ENCODE peak calls at places on chromosomes 2 and 18, in eight cellular contexts. One of them, this sample, is unnamed.
A peak's percentile ranks its signal among the peaks of the same experiment; 100 is the strongest.

GRCh38 chr2:188811522-188811921 is 162.7 kb upstream of the COL3A1 start:
- DNase-seq in stimulated activated CD8-positive, alpha-beta memory T cell treated with anti-CD3 and anti-CD28 coated beads, Interleukin-7, amount 100 ng/mL, for 24 hours: no peak
- DNase-seq in NCI-H1417: no peak
- DNase-seq in activated effector memory CD4-positive, alpha-beta T cell treated with anti-CD3 and anti-CD28 coated beads, Interleukin-2, amount 50 U/mL, for 16 hours: no peak
- DNase-seq in caudate nucleus: no peak
- DNase-seq in activated naive CD4-positive, alpha-beta T cell treated with anti-CD3 and anti-CD28 coated beads, Interleukin-2, amount 10 ng/mL, durations not matched to agents 7 days and 5 days: no peak
- DNase-seq in AG08396: no peak
- DNase-seq in endothelial cell: no peak
- DNase-seq in this sample: peak; percentile 45

GRCh38 chr2:63346441-63346840 is 241.8 kb downstream of the WDPCP start:
- DNase-seq in endothelial cell: no peak
- DNase-seq in activated naive CD4-positive, alpha-beta T cell treated with anti-CD3 and anti-CD28 coated beads, Interleukin-2, amount 10 ng/mL, durations not matched to agents 7 days and 5 days: no peak
- DNase-seq in caudate nucleus: no peak
- DNase-seq in stimulated activated CD8-positive, alpha-beta memory T cell treated with anti-CD3 and anti-CD28 coated beads, Interleukin-7, amount 100 ng/mL, for 24 hours: no peak
- DNase-seq in AG08396: no peak
- DNase-seq in NCI-H1417: no peak
- DNase-seq in activated effector memory CD4-positive, alpha-beta T cell treated with anti-CD3 and anti-CD28 coated beads, Interleukin-2, amount 50 U/mL, for 16 hours: no peak
- DNase-seq in this sample: no peak

GRCh38 chr2:40096360-40096759 is 317.3 kb upstream of the THUMPD2 start:
- DNase-seq in stimulated activated CD8-positive, alpha-beta memory T cell treated with anti-CD3 and anti-CD28 coated beads, Interleukin-7, amount 100 ng/mL, for 24 hours: no peak
- DNase-seq in activated naive CD4-positive, alpha-beta T cell treated with anti-CD3 and anti-CD28 coated beads, Interleukin-2, amount 10 ng/mL, durations not matched to agents 7 days and 5 days: no peak
- DNase-seq in caudate nucleus: no peak
- DNase-seq in AG08396: no peak
- DNase-seq in activated effector memory CD4-positive, alpha-beta T cell treated with anti-CD3 and anti-CD28 coated beads, Interleukin-2, amount 50 U/mL, for 16 hours: no peak
- DNase-seq in endothelial cell: no peak
- DNase-seq in NCI-H1417: no peak
- DNase-seq in this sample: peak; percentile 70

GRCh38 chr2:172995323-172996244 is 80.1 kb upstream of the MAP3K20 start:
- DNase-seq in activated effector memory CD4-positive, alpha-beta T cell treated with anti-CD3 and anti-CD28 coated beads, Interleukin-2, amount 50 U/mL, for 16 hours: no peak
- DNase-seq in endothelial cell: no peak
- DNase-seq in stimulated activated CD8-positive, alpha-beta memory T cell treated with anti-CD3 and anti-CD28 coated beads, Interleukin-7, amount 100 ng/mL, for 24 hours: no peak
- DNase-seq in caudate nucleus: no peak
- DNase-seq in AG08396: peak; percentile 66
- DNase-seq in activated naive CD4-positive, alpha-beta T cell treated with anti-CD3 and anti-CD28 coated beads, Interleukin-2, amount 10 ng/mL, durations not matched to agents 7 days and 5 days: no peak
- DNase-seq in NCI-H1417: no peak
- DNase-seq in this sample: peak; percentile 74

GRCh38 chr2:1137992-1138391 is 187.3 kb downstream of the SNTG2 start:
- DNase-seq in activated effector memory CD4-positive, alpha-beta T cell treated with anti-CD3 and anti-CD28 coated beads, Interleukin-2, amount 50 U/mL, for 16 hours: no peak
- DNase-seq in endothelial cell: no peak
- DNase-seq in AG08396: no peak
- DNase-seq in NCI-H1417: no peak
- DNase-seq in caudate nucleus: no peak
- DNase-seq in activated naive CD4-positive, alpha-beta T cell treated with anti-CD3 and anti-CD28 coated beads, Interleukin-2, amount 10 ng/mL, durations not matched to agents 7 days and 5 days: no peak
- DNase-seq in stimulated activated CD8-positive, alpha-beta memory T cell treated with anti-CD3 and anti-CD28 coated beads, Interleukin-7, amount 100 ng/mL, for 24 hours: no peak
- DNase-seq in this sample: no peak

GRCh38 chr2:120596990-120597594 is 138.6 kb upstream of the GLI2 start:
- DNase-seq in endothelial cell: no peak
- DNase-seq in stimulated activated CD8-positive, alpha-beta memory T cell treated with anti-CD3 and anti-CD28 coated beads, Interleukin-7, amount 100 ng/mL, for 24 hours: no peak
- DNase-seq in caudate nucleus: no peak
- DNase-seq in NCI-H1417: no peak
- DNase-seq in AG08396: peak; percentile 63
- DNase-seq in activated effector memory CD4-positive, alpha-beta T cell treated with anti-CD3 and anti-CD28 coated beads, Interleukin-2, amount 50 U/mL, for 16 hours: no peak
- DNase-seq in activated naive CD4-positive, alpha-beta T cell treated with anti-CD3 and anti-CD28 coated beads, Interleukin-2, amount 10 ng/mL, durations not matched to agents 7 days and 5 days: no peak
- DNase-seq in this sample: no peak

GRCh38 chr2:180519276-180519675 is 461.1 kb upstream of the UBE2E3 start:
- DNase-seq in activated effector memory CD4-positive, alpha-beta T cell treated with anti-CD3 and anti-CD28 coated beads, Interleukin-2, amount 50 U/mL, for 16 hours: no peak
- DNase-seq in activated naive CD4-positive, alpha-beta T cell treated with anti-CD3 and anti-CD28 coated beads, Interleukin-2, amount 10 ng/mL, durations not matched to agents 7 days and 5 days: no peak
- DNase-seq in AG08396: no peak
- DNase-seq in NCI-H1417: no peak
- DNase-seq in stimulated activated CD8-positive, alpha-beta memory T cell treated with anti-CD3 and anti-CD28 coated beads, Interleukin-7, amount 100 ng/mL, for 24 hours: no peak
- DNase-seq in endothelial cell: no peak
- DNase-seq in caudate nucleus: no peak
- DNase-seq in this sample: peak; percentile 37

GRCh38 chr2:158665536-158666302 is 129.4 kb upstream of the DAPL1 start:
- DNase-seq in activated naive CD4-positive, alpha-beta T cell treated with anti-CD3 and anti-CD28 coated beads, Interleukin-2, amount 10 ng/mL, durations not matched to agents 7 days and 5 days: no peak
- DNase-seq in caudate nucleus: no peak
- DNase-seq in AG08396: peak; percentile 24
- DNase-seq in endothelial cell: no peak
- DNase-seq in stimulated activated CD8-positive, alpha-beta memory T cell treated with anti-CD3 and anti-CD28 coated beads, Interleukin-7, amount 100 ng/mL, for 24 hours: no peak
- DNase-seq in NCI-H1417: no peak
- DNase-seq in activated effector memory CD4-positive, alpha-beta T cell treated with anti-CD3 and anti-CD28 coated beads, Interleukin-2, amount 50 U/mL, for 16 hours: no peak
- DNase-seq in this sample: peak; percentile 11

GRCh38 chr2:7525746-7526145 is 608.5 kb downstream of the RNF144A start:
- DNase-seq in activated effector memory CD4-positive, alpha-beta T cell treated with anti-CD3 and anti-CD28 coated beads, Interleukin-2, amount 50 U/mL, for 16 hours: no peak
- DNase-seq in NCI-H1417: no peak
- DNase-seq in stimulated activated CD8-positive, alpha-beta memory T cell treated with anti-CD3 and anti-CD28 coated beads, Interleukin-7, amount 100 ng/mL, for 24 hours: no peak
- DNase-seq in activated naive CD4-positive, alpha-beta T cell treated with anti-CD3 and anti-CD28 coated beads, Interleukin-2, amount 10 ng/mL, durations not matched to agents 7 days and 5 days: no peak
- DNase-seq in endothelial cell: no peak
- DNase-seq in AG08396: no peak
- DNase-seq in caudate nucleus: no peak
- DNase-seq in this sample: no peak

GRCh38 chr2:225165052-225165451 is 122.8 kb upstream of the DOCK10 start:
- DNase-seq in activated naive CD4-positive, alpha-beta T cell treated with anti-CD3 and anti-CD28 coated beads, Interleukin-2, amount 10 ng/mL, durations not matched to agents 7 days and 5 days: no peak
- DNase-seq in activated effector memory CD4-positive, alpha-beta T cell treated with anti-CD3 and anti-CD28 coated beads, Interleukin-2, amount 50 U/mL, for 16 hours: no peak
- DNase-seq in caudate nucleus: no peak
- DNase-seq in endothelial cell: no peak
- DNase-seq in stimulated activated CD8-positive, alpha-beta memory T cell treated with anti-CD3 and anti-CD28 coated beads, Interleukin-7, amount 100 ng/mL, for 24 hours: no peak
- DNase-seq in AG08396: peak; percentile 23
- DNase-seq in NCI-H1417: no peak
- DNase-seq in this sample: peak; percentile 51

GRCh38 chr18:21364471-21364870 is 122.4 kb downstream of the GREB1L start:
- DNase-seq in activated naive CD4-positive, alpha-beta T cell treated with anti-CD3 and anti-CD28 coated beads, Interleukin-2, amount 10 ng/mL, durations not matched to agents 7 days and 5 days: no peak
- DNase-seq in caudate nucleus: no peak
- DNase-seq in activated effector memory CD4-positive, alpha-beta T cell treated with anti-CD3 and anti-CD28 coated beads, Interleukin-2, amount 50 U/mL, for 16 hours: no peak
- DNase-seq in AG08396: no peak
- DNase-seq in stimulated activated CD8-positive, alpha-beta memory T cell treated with anti-CD3 and anti-CD28 coated beads, Interleukin-7, amount 100 ng/mL, for 24 hours: no peak
- DNase-seq in endothelial cell: no peak
- DNase-seq in NCI-H1417: no peak
- DNase-seq in this sample: no peak

GRCh38 chr2:129828829-129829228 is 150.6 kb upstream of the RAB6C start:
- DNase-seq in stimulated activated CD8-positive, alpha-beta memory T cell treated with anti-CD3 and anti-CD28 coated beads, Interleukin-7, amount 100 ng/mL, for 24 hours: no peak
- DNase-seq in caudate nucleus: no peak
- DNase-seq in NCI-H1417: no peak
- DNase-seq in activated effector memory CD4-positive, alpha-beta T cell treated with anti-CD3 and anti-CD28 coated beads, Interleukin-2, amount 50 U/mL, for 16 hours: no peak
- DNase-seq in AG08396: no peak
- DNase-seq in endothelial cell: no peak
- DNase-seq in activated naive CD4-positive, alpha-beta T cell treated with anti-CD3 and anti-CD28 coated beads, Interleukin-2, amount 10 ng/mL, durations not matched to agents 7 days and 5 days: no peak
- DNase-seq in this sample: no peak

GRCh38 chr2:48589170-48589767 is 28.4 kb upstream of the GTF2A1L start:
- DNase-seq in AG08396: peak; percentile 56
- DNase-seq in activated naive CD4-positive, alpha-beta T cell treated with anti-CD3 and anti-CD28 coated beads, Interleukin-2, amount 10 ng/mL, durations not matched to agents 7 days and 5 days: no peak
- DNase-seq in activated effector memory CD4-positive, alpha-beta T cell treated with anti-CD3 and anti-CD28 coated beads, Interleukin-2, amount 50 U/mL, for 16 hours: no peak
- DNase-seq in endothelial cell: peak; percentile 44
- DNase-seq in NCI-H1417: peak; percentile 54
- DNase-seq in caudate nucleus: no peak
- DNase-seq in stimulated activated CD8-positive, alpha-beta memory T cell treated with anti-CD3 and anti-CD28 coated beads, Interleukin-7, amount 100 ng/mL, for 24 hours: no peak
- DNase-seq in this sample: no peak

GRCh38 chr2:16623046-16623445 is 42.6 kb downstream of the CYRIA start:
- DNase-seq in AG08396: peak; percentile 27
- DNase-seq in stimulated activated CD8-positive, alpha-beta memory T cell treated with anti-CD3 and anti-CD28 coated beads, Interleukin-7, amount 100 ng/mL, for 24 hours: no peak
- DNase-seq in activated naive CD4-positive, alpha-beta T cell treated with anti-CD3 and anti-CD28 coated beads, Interleukin-2, amount 10 ng/mL, durations not matched to agents 7 days and 5 days: no peak
- DNase-seq in activated effector memory CD4-positive, alpha-beta T cell treated with anti-CD3 and anti-CD28 coated beads, Interleukin-2, amount 50 U/mL, for 16 hours: no peak
- DNase-seq in caudate nucleus: no peak
- DNase-seq in NCI-H1417: no peak
- DNase-seq in endothelial cell: no peak
- DNase-seq in this sample: peak; percentile 75